ENCODE peak calls at places on chromosomes 16 and 17, in nine cellular contexts. M is Calu3, G is IMR-90, Z is colonic mucosa, F is brain microvascular endothelial cell, W is fibroblast of the aortic adventitia, I is A549, A is cardiac muscle cell, E is transverse colon. T is an unnamed sample.

GRCh38 chr17:57420674-57421392 is 164.5 kb downstream of the MSI2 start:
- DNase-seq in M (no peak), G (no peak), Z (peak), F (no peak), W (no peak), I (no peak), A (no peak), E (peak), T (no peak)

GRCh38 chr17:58756246-58757161 is 850 bp downstream of the PPM1E start:
- DNase-seq in M (no peak), G (no peak), Z (no peak), F (no peak), W (peak), I (no peak), A (peak), E (no peak), T (no peak)

GRCh38 chr17:57915980-57916757 is 39.0 kb downstream of the CUEDC1 start:
- DNase-seq in M (peak), G (peak), Z (no peak), F (no peak), W (no peak), I (no peak), A (no peak), E (no peak), T (no peak)

GRCh38 chr16:16025214-16025968 is 76.0 kb downstream of the ABCC1 start:
- DNase-seq in M (no peak), G (peak), Z (no peak), F (peak), W (peak), I (peak), A (no peak), E (no peak), T (peak)

GRCh38 chr16:77406680-77407079 is 28.2 kb downstream of the ADAMTS18 start:
- DNase-seq in M (no peak), G (peak), Z (no peak), F (peak), W (no peak), I (peak), A (no peak), E (no peak), T (peak)

GRCh38 chr16:46857261-46857962 is 26.4 kb upstream of the C16orf87 start:
- DNase-seq in M (peak), G (peak), Z (peak), F (peak), W (peak), I (peak), A (peak), E (no peak), T (peak)

GRCh38 chr17:700504-701094 is 14.0 kb downstream of the VPS53 start:
- DNase-seq in M (no peak), G (peak), Z (no peak), F (no peak), W (peak), I (peak), A (peak), E (no peak), T (peak)

GRCh38 chr16:4659363-4660353 is 33.7 kb upstream of the NUDT16L1 start:
- DNase-seq in M (no peak), G (no peak), Z (no peak), F (no peak), W (peak), I (no peak), A (no peak), E (no peak), T (no peak)

GRCh38 chr16:30972872-30973271 is 12.1 kb upstream of the HSD3B7 start:
- DNase-seq in M (no peak), G (peak), Z (no peak), F (no peak), W (no peak), I (peak), A (no peak), E (no peak), T (peak)

GRCh38 chr17:1325766-1326165 is 46.3 kb downstream of the TRARG1 start:
- DNase-seq in M (no peak), G (no peak), Z (no peak), F (no peak), W (no peak), I (no peak), A (no peak), E (no peak), T (no peak)

GRCh38 chr17:74262601-74263000 is 11.4 kb upstream of the DNAI2 start:
- DNase-seq in M (no peak), G (no peak), Z (no peak), F (no peak), W (no peak), I (no peak), A (no peak), E (no peak), T (no peak)

GRCh38 chr17:72421128-72422092 is 300.6 kb downstream of the SOX9 start:
- DNase-seq in M (peak), G (peak), Z (peak), F (peak), W (peak), I (peak), A (no peak), E (peak), T (peak)

GRCh38 chr17:73278465-73279453 is 17.1 kb upstream of the CPSF4L start:
- DNase-seq in M (no peak), G (no peak), Z (peak), F (no peak), W (peak), I (no peak), A (peak), E (peak), T (peak)

GRCh38 chr17:19304209-19304608 is 58.3 kb downstream of the B9D1 start:
- DNase-seq in M (peak), G (peak), Z (peak), F (peak), W (peak), I (peak), A (no peak), E (peak), T (peak)

GRCh38 chr17:43655702-43656275 is 5.9 kb downstream of the MEOX1 start:
- DNase-seq in M (no peak), G (no peak), Z (no peak), F (no peak), W (no peak), I (no peak), A (no peak), E (no peak), T (no peak)

GRCh38 chr16:89422905-89423630 is 67.3 kb downstream of the ANKRD11 start:
- DNase-seq in M (no peak), G (peak), Z (no peak), F (peak), W (peak), I (no peak), A (peak), E (no peak), T (no peak)

GRCh38 chr16:87053016-87053982 is 263.9 kb downstream of the C16orf95 start:
- DNase-seq in M (no peak), G (no peak), Z (no peak), F (no peak), W (no peak), I (no peak), A (no peak), E (no peak), T (no peak)

GRCh38 chr16:19583665-19584300 is 28.3 kb downstream of the VPS35L start:
- DNase-seq in M (peak), G (peak), Z (peak), F (peak), W (peak), I (peak), A (peak), E (peak), T (peak)

GRCh38 chr16:2350500-2350899 is 10.0 kb upstream of the ABCA3 start:
- DNase-seq in M (no peak), G (peak), Z (no peak), F (no peak), W (peak), I (no peak), A (no peak), E (no peak), T (no peak)

GRCh38 chr17:57874434-57875108 is 24.7 kb upstream of the MRPS23 start:
- DNase-seq in M (no peak), G (peak), Z (peak), F (peak), W (peak), I (no peak), A (peak), E (peak), T (peak)

GRCh38 chr17:72166040-72166439 is 45.2 kb downstream of the SOX9 start:
- DNase-seq in M (no peak), G (no peak), Z (no peak), F (no peak), W (no peak), I (no peak), A (no peak), E (no peak), T (no peak)

GRCh38 chr16:31269541-31269940 is 9.8 kb downstream of the ITGAM start:
- DNase-seq in M (peak), G (no peak), Z (no peak), F (no peak), W (no peak), I (no peak), A (no peak), E (no peak), T (no peak)

GRCh38 chr17:37607637-37608368 is 1.4 kb downstream of the SYNRG start:
- DNase-seq in M (no peak), G (no peak), Z (no peak), F (no peak), W (no peak), I (no peak), A (no peak), E (peak), T (no peak)

GRCh38 chr17:50957600-50958575 is 91.7 kb upstream of the TOB1 start:
- DNase-seq in M (no peak), G (no peak), Z (no peak), F (no peak), W (no peak), I (no peak), A (no peak), E (no peak), T (no peak)

GRCh38 chr17:65931246-65932149 is 260.4 kb downstream of the CEP112 start:
- DNase-seq in M (no peak), G (peak), Z (no peak), F (no peak), W (peak), I (no peak), A (no peak), E (no peak), T (no peak)

GRCh38 chr16:68289621-68290329 is 21.0 kb downstream of the SLC7A6OS start:
- DNase-seq in M (no peak), G (no peak), Z (no peak), F (no peak), W (peak), I (no peak), A (no peak), E (no peak), T (peak)

GRCh38 chr16:30407794-30408534 is 558 bp downstream of the ZNF771 start:
- DNase-seq in M (no peak), G (no peak), Z (no peak), F (no peak), W (no peak), I (no peak), A (no peak), E (no peak), T (no peak)

GRCh38 chr17:1916339-1916738 is 86.5 kb downstream of the RPA1 start:
- DNase-seq in M (no peak), G (no peak), Z (no peak), F (no peak), W (no peak), I (no peak), A (no peak), E (no peak), T (no peak)

GRCh38 chr17:41547921-41548843 is 20.1 kb upstream of the KRT19 start:
- DNase-seq in M (peak), G (peak), Z (peak), F (peak), W (peak), I (peak), A (no peak), E (peak), T (peak)

GRCh38 chr16:85428168-85428898 is 184.8 kb upstream of the GSE1 start:
- DNase-seq in M (peak), G (no peak), Z (peak), F (peak), W (peak), I (peak), A (no peak), E (peak), T (peak)
- TF ChIP-seq CTCF in M (peak), G (peak), Z (peak), F (peak), W (peak), I (peak), A (peak), E (peak), T (peak)

DNA sequence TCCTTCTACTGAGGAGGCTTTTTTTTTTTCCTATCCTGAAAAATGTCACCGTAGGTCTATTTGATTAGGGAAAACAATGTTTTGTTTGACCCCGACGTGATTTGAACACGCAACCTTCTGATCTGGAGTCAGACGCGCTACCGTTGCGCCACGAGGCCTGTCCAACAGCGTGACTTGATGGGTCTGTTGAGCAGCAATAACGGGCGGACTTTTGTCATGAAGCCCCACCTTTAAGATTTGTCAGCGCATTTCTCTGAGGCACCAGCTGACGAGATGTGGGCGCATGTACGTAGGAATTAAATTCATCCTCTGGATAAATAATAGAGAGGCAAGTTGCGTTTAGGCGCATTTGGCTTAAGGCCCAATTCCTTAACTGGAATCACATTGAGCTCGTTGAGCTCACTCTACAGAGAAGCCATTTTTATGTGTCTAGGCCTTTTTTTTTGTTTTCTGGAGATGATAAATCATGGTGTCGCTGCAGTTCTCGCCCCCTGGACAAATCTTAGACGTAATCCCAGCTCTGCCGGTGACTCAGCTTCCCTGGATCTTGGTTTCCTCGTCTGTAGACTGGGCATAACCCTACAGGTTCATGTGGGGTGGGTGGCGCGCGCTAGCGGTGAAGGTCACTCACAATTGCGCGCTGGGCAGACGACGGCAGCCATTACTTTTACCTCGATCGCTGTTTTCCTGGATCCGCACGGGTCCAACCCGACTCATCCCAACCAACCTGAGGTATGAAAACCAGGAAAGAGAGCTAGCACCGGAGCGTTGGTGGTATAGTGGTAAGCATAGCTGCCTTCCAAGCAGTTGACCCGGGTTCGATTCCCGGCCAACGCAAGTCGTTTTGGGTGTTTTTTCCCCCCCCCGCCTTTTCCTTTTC is 10.6 kb upstream of the AURKB start:
- DNase-seq in M (peak), G (peak), Z (peak), F (peak), W (peak), I (peak), A (peak), E (peak), T (peak)
- TF ChIP-seq CTCF in M (no peak), G (no peak), Z (no peak), F (no peak), W (no peak), I (peak), A (no peak), E (no peak), T (no peak)

GRCh38 chr17:49512296-49513043 is 17.4 kb downstream of the NGFR start:
- DNase-seq in M (no peak), G (no peak), Z (no peak), F (no peak), W (no peak), I (no peak), A (no peak), E (no peak), T (no peak)
- TF ChIP-seq CTCF in M (no peak), G (no peak), Z (no peak), F (no peak), W (no peak), I (no peak), A (no peak), E (no peak), T (no peak)

GRCh38 chr16:48117217-48118105 is 38.3 kb downstream of the ABCC12 start:
- DNase-seq in M (peak), G (no peak), Z (peak), F (peak), W (peak), I (peak), A (peak), E (peak), T (peak)
- TF ChIP-seq CTCF in M (peak), G (peak), Z (peak), F (peak), W (peak), I (peak), A (peak), E (peak), T (peak)

DNA sequence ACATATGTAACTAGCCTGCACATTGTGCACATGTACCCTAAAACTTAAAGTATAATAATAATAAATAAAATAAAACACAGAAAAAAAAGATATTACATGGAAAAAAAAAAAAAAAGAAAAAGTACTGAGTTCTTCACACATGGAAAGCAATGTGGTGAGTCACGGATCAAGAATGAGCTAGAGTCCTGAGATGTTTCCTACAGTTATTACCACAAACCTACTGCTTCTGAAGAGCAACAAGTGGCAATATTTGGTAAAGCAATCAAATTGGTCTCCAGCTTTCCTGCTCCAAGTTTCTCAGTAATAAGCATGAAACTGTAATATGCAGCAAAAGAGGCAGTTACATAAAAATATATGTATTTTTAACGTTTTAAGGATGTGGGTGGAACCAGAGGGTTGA is 223.3 kb upstream of the SALL1 start:
- DNase-seq in M (no peak), G (peak), Z (no peak), F (peak), W (peak), I (peak), A (no peak), E (no peak), T (peak)
- TF ChIP-seq CTCF in M (no peak), G (no peak), Z (no peak), F (peak), W (peak), I (no peak), A (no peak), E (no peak), T (no peak)

DNA sequence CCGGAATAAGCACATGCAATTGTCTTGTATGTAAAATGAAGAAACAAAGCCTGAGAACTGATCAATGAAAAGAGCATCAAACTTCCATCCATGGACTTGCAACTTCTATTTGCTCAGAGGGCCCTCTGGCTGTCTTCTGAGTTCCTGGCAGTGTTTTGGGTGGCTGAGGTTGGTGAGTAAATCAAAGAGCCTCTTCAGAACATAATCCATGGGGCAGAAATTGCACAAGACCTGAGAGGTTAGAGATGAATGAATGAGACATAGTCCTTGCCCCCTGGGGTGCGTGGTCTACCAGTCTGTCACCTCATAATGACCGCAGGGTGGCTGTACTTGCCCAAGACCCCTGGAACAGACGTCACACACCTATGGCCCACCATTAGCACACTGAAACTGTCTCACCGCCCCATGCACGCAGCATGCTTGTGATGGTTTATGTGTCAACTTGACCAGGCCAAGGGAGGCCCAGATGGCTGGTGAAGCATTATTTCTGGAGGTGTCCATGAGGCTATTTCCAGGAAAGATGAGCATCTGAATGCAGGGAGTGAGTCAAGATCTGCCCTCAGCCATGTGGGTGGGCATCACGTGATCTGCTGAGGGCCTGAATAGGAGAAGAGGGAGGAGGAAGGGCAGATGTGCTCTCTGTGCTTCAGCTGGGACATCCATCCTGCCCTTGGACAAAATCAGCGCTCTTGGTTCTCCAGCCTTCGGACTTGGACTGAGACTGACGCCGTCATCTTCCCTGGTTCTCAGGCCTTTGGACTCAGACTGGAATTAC is 8.3 kb downstream of the PIK3R6 start:
- DNase-seq in M (no peak), G (peak), Z (no peak), F (peak), W (no peak), I (no peak), A (no peak), E (no peak), T (peak)
- TF ChIP-seq CTCF in M (no peak), G (no peak), Z (no peak), F (no peak), W (no peak), I (no peak), A (no peak), E (no peak), T (peak)

GRCh38 chr17:69524854-69525253 is 110.4 kb downstream of the MAP2K6 start:
- DNase-seq in M (peak), G (no peak), Z (no peak), F (no peak), W (no peak), I (peak), A (no peak), E (no peak), T (no peak)
- TF ChIP-seq CTCF in M (no peak), G (peak), Z (no peak), F (peak), W (no peak), I (peak), A (no peak), E (no peak), T (no peak)

DNA sequence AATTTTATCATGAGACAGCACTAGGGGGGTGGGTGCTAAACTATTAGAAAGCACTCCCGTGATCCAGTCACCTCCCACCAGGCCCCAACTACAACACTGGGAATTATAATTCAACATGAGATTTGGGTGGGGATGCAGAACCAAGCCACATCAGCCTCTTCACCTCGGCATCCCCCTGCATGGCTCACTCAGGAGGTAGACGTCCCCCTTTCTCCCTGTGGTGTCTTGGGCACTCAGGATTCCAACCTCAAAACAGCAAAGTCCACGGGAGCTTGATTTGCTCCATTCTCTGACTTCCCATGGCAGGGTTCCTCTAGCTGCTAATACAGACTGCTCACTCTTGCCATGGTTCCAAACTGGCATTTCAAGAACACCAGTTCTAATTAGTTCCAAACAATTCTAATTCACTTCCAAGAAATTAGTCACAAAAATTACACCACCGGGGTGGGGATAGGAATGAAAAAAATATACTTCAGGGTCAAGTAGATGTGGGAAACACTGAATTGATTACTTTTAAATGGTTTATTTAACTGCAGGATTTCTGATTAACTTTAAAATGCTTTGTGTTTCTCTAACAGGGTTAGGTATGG is 203.7 kb upstream of the HSBP1 start:
- DNase-seq in M (no peak), G (no peak), Z (peak), F (no peak), W (no peak), I (no peak), A (no peak), E (no peak), T (no peak)
- TF ChIP-seq CTCF in M (no peak), G (no peak), Z (no peak), F (no peak), W (no peak), I (no peak), A (no peak), E (no peak), T (no peak)

GRCh38 chr17:7951143-7951792 is 19.3 kb downstream of the CNTROB start:
- DNase-seq in M (no peak), G (no peak), Z (no peak), F (no peak), W (no peak), I (no peak), A (no peak), E (no peak), T (no peak)
- TF ChIP-seq CTCF in M (no peak), G (no peak), Z (no peak), F (no peak), W (no peak), I (no peak), A (no peak), E (no peak), T (no peak)

T was measured in cardiac fibroblast.